ENCODE peak calls at places on chromosomes 6 and 20, in five cellular contexts. X is HCT116, J is NT2/D1, B is GM12878, P is HepG2. L is an unnamed sample.

GRCh38 chr6:140784573-140784972 is 1348.2 kb upstream of the GJE1 start:
- DNase-seq in B (no peak), J (no peak), X (no peak), P (no peak), L (no peak)

GRCh38 chr6:53294095-53294494 is 54.7 kb downstream of the ELOVL5 start:
- DNase-seq in X (peak), B (no peak), P (peak), J (peak), L (peak)

GRCh38 chr6:95186710-95187109 is 390.6 kb upstream of the MANEA start:
- DNase-seq in X (no peak), B (no peak), J (no peak), P (no peak), L (no peak)

GRCh38 chr20:34222208-34222607 is 19.0 kb upstream of the ASIP start:
- DNase-seq in X (no peak), B (no peak), P (no peak), J (no peak), L (no peak)

GRCh38 chr6:136526196-136526930 is 23.9 kb downstream of the MAP7 start:
- DNase-seq in J (peak), B (no peak), P (peak), X (no peak), L (peak)

GRCh38 chr6:13268914-13269532 is 59.3 kb downstream of the TBC1D7 start:
- DNase-seq in P (peak), X (no peak), J (peak), B (no peak), L (no peak)

GRCh38 chr6:144053601-144054000 is 41.8 kb downstream of the SF3B5 start:
- DNase-seq in B (no peak), J (no peak), P (no peak), X (no peak), L (no peak)

GRCh38 chr20:21083825-21084325 is 22.3 kb downstream of the LINC00237 start:
- DNase-seq in J (no peak), P (no peak), X (no peak), B (no peak), L (no peak)

GRCh38 chr6:158567871-158568401 is 8.0 kb downstream of the TMEM181 start:
- DNase-seq in X (no peak), P (no peak), J (no peak), B (no peak), L (no peak)

GRCh38 chr20:5987383-5987782 is 36.9 kb downstream of the MCM8 start:
- DNase-seq in P (no peak), X (no peak), J (no peak), B (no peak), L (no peak)

GRCh38 chr6:9126845-9127560 is 691.7 kb upstream of the SLC35B3 start:
- DNase-seq in B (no peak), J (no peak), P (no peak), X (peak), L (no peak)

GRCh38 chr20:48457261-48458002 is 370.4 kb downstream of the PREX1 start:
- DNase-seq in B (no peak), P (no peak), X (no peak), J (no peak), L (no peak)

GRCh38 chr6:7899046-7899888 is 11.3 kb downstream of the TXNDC5 start:
- DNase-seq in P (peak), J (no peak), B (no peak), X (no peak), L (no peak)

GRCh38 chr20:23820493-23820892 is 6.0 kb downstream of the CST2 start:
- DNase-seq in J (no peak), X (no peak), B (no peak), P (no peak), L (no peak)

GRCh38 chr6:160005861-160006540 is 37.1 kb downstream of the IGF2R start:
- DNase-seq in B (no peak), P (no peak), J (no peak), X (no peak), L (peak)

GRCh38 chr6:49499623-49500022 is at the start of gene GLYATL3:
- DNase-seq in P (no peak), X (no peak), J (no peak), B (no peak), L (no peak)

GRCh38 chr20:16806886-16807285 is 58.7 kb downstream of the OTOR start:
- DNase-seq in X (no peak), J (no peak), B (no peak), P (no peak), L (no peak)

GRCh38 chr20:51446656-51447055 is 95.9 kb downstream of the NFATC2 start:
- DNase-seq in X (peak), P (peak), B (no peak), J (peak), L (peak)

GRCh38 chr20:19583532-19584175 is 174.4 kb upstream of the RIN2 start:
- DNase-seq in J (peak), X (peak), P (peak), B (no peak), L (peak)

GRCh38 chr6:105443941-105444340 is 41.1 kb upstream of the PREP start:
- DNase-seq in X (no peak), B (no peak), P (peak), J (no peak), L (no peak)

GRCh38 chr20:10565922-10566897 is 107.6 kb downstream of the JAG1 start:
- DNase-seq in J (no peak), B (no peak), X (no peak), P (peak), L (no peak)

GRCh38 chr6:89562114-89562815 is 76.3 kb downstream of the LYRM2 start:
- DNase-seq in B (no peak), X (no peak), P (no peak), J (no peak), L (no peak)

GRCh38 chr6:10406556-10406955 is 8.3 kb downstream of the TFAP2A start:
- DNase-seq in J (no peak), B (no peak), P (no peak), X (no peak), L (no peak)

GRCh38 chr20:11459090-11459877 is 458.4 kb upstream of the BTBD3 start:
- DNase-seq in J (no peak), B (no peak), X (no peak), P (no peak), L (no peak)

GRCh38 chr20:50259705-50260479 is 69.3 kb downstream of the CEBPB start:
- DNase-seq in P (no peak), X (no peak), B (no peak), J (no peak), L (no peak)

GRCh38 chr20:52783769-52784168 is 188.4 kb upstream of the TSHZ2 start:
- DNase-seq in X (no peak), P (peak), B (no peak), J (peak), L (no peak)

GRCh38 chr6:137323860-137324259 is 104.7 kb upstream of the IFNGR1 start:
- DNase-seq in J (peak), X (no peak), B (no peak), P (no peak), L (no peak)

GRCh38 chr6:65627015-65627414 is 80.0 kb downstream of the EYS start:
- DNase-seq in J (no peak), P (no peak), X (no peak), B (no peak), L (no peak)

GRCh38 chr6:26554669-26555504 is 16.7 kb downstream of the HMGN4 start:
- DNase-seq in J (no peak), X (no peak), B (no peak), P (peak), L (no peak)

GRCh38 chr20:62366370-62367135 is 559 bp downstream of the LAMA5 start:
- DNase-seq in P (peak), J (no peak), B (no peak), X (no peak), L (peak)

GRCh38 chr20:51531141-51531710 is 11.3 kb downstream of the NFATC2 start:
- DNase-seq in P (no peak), X (peak), J (no peak), B (no peak), L (no peak)

GRCh38 chr6:35972471-35972985 is 51.6 kb upstream of the SRPK1 start:
- DNase-seq in X (no peak), P (peak), B (no peak), J (peak), L (peak)

GRCh38 chr6:134287863-134288537 is 29.9 kb downstream of the SGK1 start:
- DNase-seq in P (no peak), B (peak), X (no peak), J (no peak), L (no peak)

GRCh38 chr6:161211380-161212035 is 62.4 kb downstream of the AGPAT4 start:
- DNase-seq in P (no peak), B (no peak), J (no peak), X (peak), L (no peak)

GRCh38 chr20:20856306-20856705 is 143.9 kb upstream of the RALGAPA2 start:
- DNase-seq in J (no peak), P (no peak), B (no peak), X (no peak), L (no peak)

GRCh38 chr6:2760882-2761842 is 4.0 kb upstream of the WRNIP1 start:
- DNase-seq in P (no peak), J (no peak), B (no peak), X (no peak), L (no peak)

GRCh38 chr6:26195924-26196845 is 109.0 kb downstream of the HFE start:
- DNase-seq in J (no peak), P (peak), B (no peak), X (no peak), L (no peak)

GRCh38 chr6:6631053-6631452 is 42.5 kb downstream of the LY86 start:
- DNase-seq in X (no peak), B (no peak), P (no peak), J (no peak), L (peak)

GRCh38 chr6:16486661-16487060 is 248.3 kb downstream of the GMPR start:
- DNase-seq in B (no peak), P (no peak), X (no peak), J (no peak), L (no peak)
- TF ChIP-seq YY1 in B (no peak), P (no peak), X (no peak), J (no peak), L (no peak)

GRCh38 chr6:125729983-125730382 is 19.4 kb upstream of the HEY2 start:
- DNase-seq in P (no peak), X (no peak), B (no peak), J (no peak), L (no peak)

GRCh38 chr6:125733516-125734300 is 15.7 kb upstream of the HEY2 start:
- DNase-seq in B (no peak), X (no peak), P (no peak), J (no peak), L (no peak)

GRCh38 chr6:125732398-125732797 is 17.0 kb upstream of the HEY2 start:
- DNase-seq in X (no peak), J (no peak), B (no peak), P (no peak), L (no peak)

GRCh38 chr6:125722886-125723285 is 26.5 kb upstream of the HEY2 start:
- DNase-seq in B (no peak), P (no peak), J (no peak), X (no peak), L (no peak)

GRCh38 chr6:125728739-125729138 is 20.7 kb upstream of the HEY2 start:
- DNase-seq in J (no peak), P (no peak), B (no peak), X (no peak), L (no peak)
- TF ChIP-seq YY1 in J (no peak), P (no peak), B (no peak), X (no peak), L (no peak)

GRCh38 chr6:14383393-14384174 is 266.0 kb downstream of the CD83 start:
- DNase-seq in J (no peak), P (no peak), B (no peak), X (no peak), L (no peak)
- TF ChIP-seq YY1 in J (no peak), P (no peak), B (no peak), X (no peak), L (no peak)

GRCh38 chr6:44224154-44224977 is 971 bp downstream of the SLC29A1 start:
- DNase-seq in B (no peak), J (no peak), P (no peak), X (no peak), L (peak)
- TF ChIP-seq YY1 in B (no peak), J (no peak), P (no peak), X (no peak), L (no peak)

GRCh38 chr20:63394635-63395455 is 33.7 kb upstream of the CHRNA4 start:
- DNase-seq in J (no peak), P (no peak), X (no peak), B (no peak), L (no peak)
- TF ChIP-seq YY1 in J (no peak), P (no peak), X (no peak), B (no peak), L (no peak)

DNA sequence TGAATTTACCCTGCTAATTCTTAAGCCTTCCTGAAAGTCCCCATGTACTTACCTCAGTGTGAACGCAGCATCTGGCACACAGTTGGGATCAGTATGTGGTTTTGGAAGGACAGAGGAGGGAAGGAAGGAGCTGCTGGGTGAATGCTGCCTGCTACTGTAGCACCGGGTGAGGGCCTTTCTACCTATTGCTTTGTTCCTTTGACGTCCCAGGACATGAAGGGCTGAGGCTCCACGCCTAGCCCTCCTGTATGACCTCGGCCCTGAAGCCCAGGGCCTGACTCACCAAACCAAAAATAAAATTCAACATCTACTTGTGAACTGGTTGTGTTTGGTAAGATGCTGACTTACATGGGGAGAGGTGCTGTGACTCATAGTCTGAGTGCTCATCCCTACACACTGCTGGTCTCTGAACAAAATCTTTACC is 51.1 kb downstream of the ARID1B start:
- DNase-seq in J (no peak), B (no peak), P (peak), X (peak), L (no peak)
- TF ChIP-seq YY1 in J (no peak), B (no peak), P (no peak), X (no peak), L (no peak)

DNA sequence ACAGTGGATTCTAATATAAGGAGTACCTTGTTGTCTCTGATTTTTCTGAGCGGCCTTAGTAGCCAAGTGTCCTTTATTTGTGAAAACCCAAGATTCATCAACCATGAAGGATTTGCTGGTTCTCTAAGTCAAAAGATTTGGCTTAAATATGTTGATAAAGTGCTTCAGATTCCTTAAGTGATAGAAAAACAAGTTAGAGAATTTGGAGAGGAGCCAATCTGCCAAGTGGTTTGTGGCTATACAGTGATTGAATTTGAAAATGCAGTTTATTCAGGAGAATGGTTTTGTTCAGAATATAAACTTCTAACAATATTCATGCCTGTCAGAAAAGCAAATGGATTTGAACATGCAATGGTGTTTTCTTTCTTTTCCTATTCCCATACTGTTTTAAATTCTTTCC is 54.8 kb downstream of the CAP2 start:
- DNase-seq in J (no peak), X (no peak), B (no peak), P (no peak), L (no peak)
- TF ChIP-seq YY1 in J (no peak), X (no peak), B (no peak), P (no peak), L (no peak)

DNA sequence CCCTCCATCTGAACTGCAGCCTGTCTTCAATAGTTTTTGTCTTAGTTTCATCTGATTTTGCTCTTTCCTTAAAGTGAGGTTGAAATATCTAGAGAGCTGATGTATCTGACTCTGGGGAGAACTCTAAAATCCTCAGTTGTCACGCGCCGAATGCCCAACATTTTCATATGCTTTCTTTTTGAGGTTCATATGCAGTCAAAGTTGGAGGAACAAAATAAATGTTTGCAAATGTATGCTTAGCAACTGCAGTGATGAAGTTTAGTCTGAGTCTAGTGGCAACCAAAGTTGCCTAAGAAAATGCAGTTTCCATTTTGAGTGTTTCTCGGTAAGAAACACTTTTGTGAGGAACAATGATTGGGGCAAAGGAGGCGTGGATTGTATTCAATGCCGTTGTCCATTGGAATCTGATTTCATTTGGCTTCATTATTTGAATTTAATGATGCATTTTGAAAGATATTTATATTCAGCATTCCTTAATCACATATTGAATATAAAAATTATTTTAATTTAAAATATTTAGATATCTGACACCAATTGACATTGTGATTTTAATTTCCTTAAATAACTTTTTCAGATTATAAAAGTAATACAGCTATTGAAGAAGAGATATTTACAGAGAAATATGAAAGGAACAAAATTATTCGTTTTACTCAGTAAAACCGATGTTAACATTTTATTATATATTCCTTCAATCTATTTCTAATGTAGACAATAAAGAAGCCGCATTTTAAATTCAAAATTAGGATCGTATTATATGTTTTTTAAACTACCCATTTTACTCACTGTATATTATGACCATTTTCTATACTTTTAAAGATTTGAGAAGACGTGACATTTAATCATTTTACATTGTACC is 122.0 kb downstream of the PLEKHG1 start:
- DNase-seq in P (no peak), B (no peak), X (no peak), J (no peak), L (no peak)
- TF ChIP-seq YY1 in P (no peak), B (no peak), X (no peak), J (no peak), L (no peak)

GRCh38 chr6:154602708-154603107 is 92.2 kb upstream of the CNKSR3 start:
- DNase-seq in X (no peak), J (no peak), P (no peak), B (no peak), L (no peak)

GRCh38 chr6:154606860-154607259 is 96.4 kb upstream of the CNKSR3 start:
- DNase-seq in P (no peak), B (no peak), X (no peak), J (no peak), L (no peak)

GRCh38 chr6:154604120-154604519 is 93.6 kb upstream of the CNKSR3 start:
- DNase-seq in X (no peak), B (peak), J (no peak), P (no peak), L (no peak)

GRCh38 chr6:154605207-154605877 is 94.9 kb upstream of the CNKSR3 start:
- DNase-seq in P (no peak), B (peak), J (no peak), X (no peak), L (no peak)

GRCh38 chr6:154606457-154606856 is 96.0 kb upstream of the CNKSR3 start:
- DNase-seq in X (no peak), B (peak), J (no peak), P (no peak), L (no peak)
- TF ChIP-seq YY1 in X (no peak), B (peak), J (no peak), P (no peak), L (no peak)

GRCh38 chr6:33628401-33628964 is 7.4 kb downstream of the ITPR3 start:
- DNase-seq in B (no peak), J (no peak), X (no peak), P (no peak), L (no peak)
- TF ChIP-seq YY1 in B (no peak), J (no peak), X (no peak), P (no peak), L (no peak)